ENCODE peak calls at places on chromosomes 5 and 9, in seven cellular contexts. M is ovary, N is transverse colon, S is IMR-90, T is thyroid gland, L is uterus, O is GM12878. P is an unnamed sample.

GRCh38 chr5:143041972-143042770 is 272.0 kb downstream of the ARHGAP26 start:
- DNase-seq in M (peak; percentile 19), N (no peak), S (peak; percentile 68), T (no peak), L (no peak), O (no peak), P (no peak)

GRCh38 chr5:107361945-107362344 is 308.8 kb downstream of the EFNA5 start:
- DNase-seq in M (no peak), N (no peak), S (peak; percentile 21), T (no peak), L (peak; percentile 24), O (no peak), P (peak; percentile 19)

GRCh38 chr5:140875085-140876065 is at the start of gene PCDHA12:
- DNase-seq in M (no peak), N (no peak), S (no peak), T (no peak), L (no peak), O (no peak), P (no peak)

GRCh38 chr9:132410642-132411041 is 631 bp downstream of the CFAP77 start:
- DNase-seq in M (no peak), N (no peak), S (no peak), T (no peak), L (no peak), O (no peak), P (no peak)

GRCh38 chr5:28499764-28500290 is 1461.4 kb upstream of the CDH9 start:
- DNase-seq in M (no peak), N (no peak), S (no peak), T (no peak), L (no peak), O (no peak), P (no peak)

GRCh38 chr5:621341-621761 is 9.2 kb downstream of the CEP72 start:
- DNase-seq in M (no peak), N (no peak), S (no peak), T (no peak), L (peak; percentile 3), O (no peak), P (peak; percentile 36)

GRCh38 chr9:23826120-23826629 is at the start of gene ELAVL2:
- DNase-seq in M (peak; percentile 94), N (peak; percentile 94), S (peak; percentile 81), T (peak; percentile 92), L (peak; percentile 89), O (peak; percentile 26), P (peak; percentile 64)

GRCh38 chr9:128243486-128244415 is 32.1 kb downstream of the GOLGA2 start:
- DNase-seq in M (no peak), N (no peak), S (peak; percentile 21), T (no peak), L (no peak), O (no peak), P (no peak)

GRCh38 chr9:127846451-127847154 is 7.9 kb downstream of the ENG start:
- DNase-seq in M (peak; percentile 44), N (no peak), S (no peak), T (no peak), L (peak; percentile 52), O (no peak), P (no peak)

GRCh38 chr9:21964925-21965385 is 29.2 kb downstream of the CDKN2A start:
- DNase-seq in M (no peak), N (peak; percentile 48), S (no peak), T (no peak), L (no peak), O (no peak), P (peak; percentile 69)

GRCh38 chr5:115558388-115558956 is 13.9 kb upstream of the FEM1C start:
- DNase-seq in M (peak; percentile 36), N (no peak), S (peak; percentile 37), T (no peak), L (no peak), O (no peak), P (no peak)

GRCh38 chr5:112737088-112737471 is 605 bp upstream of the APC start:
- DNase-seq in M (no peak), N (no peak), S (no peak), T (no peak), L (no peak), O (no peak), P (no peak)

GRCh38 chr9:95953986-95954385 is 78.5 kb downstream of the ERCC6L2 start:
- DNase-seq in M (no peak), N (no peak), S (no peak), T (no peak), L (no peak), O (peak; percentile 25), P (no peak)

GRCh38 chr9:14369011-14369410 is 55.1 kb upstream of the NFIB start:
- DNase-seq in M (no peak), N (no peak), S (no peak), T (no peak), L (no peak), O (no peak), P (no peak)

GRCh38 chr5:135337064-135337463 is 62.0 kb downstream of the MACROH2A1 start:
- DNase-seq in M (no peak), N (no peak), S (no peak), T (no peak), L (no peak), O (no peak), P (no peak)

GRCh38 chr9:7324031-7324654 is 475.4 kb downstream of the DMAC1 start:
- DNase-seq in M (no peak), N (no peak), S (peak; percentile 18), T (no peak), L (no peak), O (no peak), P (no peak)

GRCh38 chr9:88802533-88802932 is 188.7 kb upstream of the S1PR3 start:
- DNase-seq in M (no peak), N (no peak), S (no peak), T (no peak), L (no peak), O (no peak), P (no peak)

GRCh38 chr9:76905984-76906861 is at the start of gene PRUNE2:
- DNase-seq in M (peak; percentile 36), N (peak; percentile 87), S (peak; percentile 79), T (peak; percentile 82), L (peak; percentile 84), O (no peak), P (no peak)
- TF ChIP-seq POLR2A in M (no peak), N (peak; percentile 72), S (no peak), T (no peak), L (peak; percentile 31), O (no peak), P (no peak)

GRCh38 chr5:81752644-81752963 is 1.7 kb upstream of the SSBP2 start:
- DNase-seq in M (no peak), N (no peak), S (no peak), T (no peak), L (no peak), O (no peak), P (no peak)
- H3K27ac ChIP-seq in M (no peak overlapping the region), N (peak overlapping the region; percentile 93), S (no peak overlapping the region), T (no peak overlapping the region), L (peak overlapping the region; percentile 99), O (no peak overlapping the region), P (no peak overlapping the region)

GRCh38 chr9:97554566-97555075 is 53.2 kb downstream of the TMOD1 start:
- DNase-seq in M (no peak), N (no peak), S (no peak), T (no peak), L (peak; percentile 15), O (no peak), P (no peak)

GRCh38 chr9:97555164-97555563 is 53.7 kb downstream of the TMOD1 start:
- DNase-seq in M (peak; percentile 90), N (no peak), S (peak; percentile 13), T (peak; percentile 32), L (peak; percentile 41), O (no peak), P (no peak)

GRCh38 chr9:97557606-97558095 is 56.2 kb downstream of the TMOD1 start:
- DNase-seq in M (peak; percentile 86), N (peak; percentile 44), S (no peak), T (peak; percentile 85), L (peak; percentile 92), O (no peak), P (peak; percentile 68)

GRCh38 chr9:97556721-97557605 is 55.5 kb downstream of the TMOD1 start:
- DNase-seq in M (peak; percentile 86), N (no peak), S (no peak), T (peak; percentile 86), L (peak; percentile 85), O (no peak), P (peak; percentile 88)

GRCh38 chr9:97556036-97556720 is 54.7 kb downstream of the TMOD1 start:
- DNase-seq in M (no peak), N (no peak), S (no peak), T (no peak), L (peak; percentile 24), O (no peak), P (no peak)
- H3K27me3 ChIP-seq in M (no peaks in the 10 kb centered on the region), N (no peaks in the 10 kb centered on the region), S (peaks cover 2% of the 10 kb centered on the region), T (no peaks in the 10 kb centered on the region), L (no peaks in the 10 kb centered on the region), O (no peaks in the 10 kb centered on the region), P (no peaks in the 10 kb centered on the region)

DNA sequence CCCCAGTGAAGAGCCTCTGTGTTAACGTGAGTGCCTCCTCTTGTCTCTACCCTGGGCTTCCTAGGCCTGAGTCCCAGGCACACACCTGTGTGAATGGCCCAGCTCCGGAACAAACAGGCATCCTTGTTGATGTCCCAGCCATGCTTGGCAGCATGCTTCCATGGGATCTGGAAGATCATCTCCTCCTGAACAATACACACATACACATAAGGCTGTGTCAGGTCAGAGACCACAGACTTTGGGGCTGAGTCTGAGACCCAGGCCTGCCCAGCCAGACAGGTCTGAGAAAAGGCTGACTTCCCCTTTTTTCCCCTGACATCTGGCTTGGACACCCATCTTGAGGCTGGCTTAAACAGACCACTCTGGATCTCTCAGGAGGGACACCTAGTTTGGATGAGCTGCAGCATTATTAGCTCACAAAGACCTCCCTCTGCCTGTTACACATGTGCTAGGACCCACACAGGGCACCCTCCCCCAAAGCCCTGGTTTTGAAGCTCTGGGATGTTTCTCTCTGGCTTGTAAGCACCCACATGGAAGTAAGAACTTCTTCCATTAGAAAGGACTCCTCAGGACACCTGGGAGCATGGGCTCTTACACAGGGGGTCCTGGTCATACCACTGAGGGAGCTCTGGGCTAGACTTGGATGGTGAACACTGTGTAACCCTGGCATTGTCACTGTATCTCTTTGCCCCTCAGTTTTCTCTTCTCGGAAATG is 2.6 kb downstream of the IRF1 start:
- DNase-seq in M (no peak), N (peak; percentile 15), S (no peak), T (no peak), L (peak; percentile 12), O (no peak), P (no peak)
- TF ChIP-seq POLR2A in M (no peak), N (no peak), S (no peak), T (no peak), L (no peak), O (peak; percentile 62), P (no peak)

DNA sequence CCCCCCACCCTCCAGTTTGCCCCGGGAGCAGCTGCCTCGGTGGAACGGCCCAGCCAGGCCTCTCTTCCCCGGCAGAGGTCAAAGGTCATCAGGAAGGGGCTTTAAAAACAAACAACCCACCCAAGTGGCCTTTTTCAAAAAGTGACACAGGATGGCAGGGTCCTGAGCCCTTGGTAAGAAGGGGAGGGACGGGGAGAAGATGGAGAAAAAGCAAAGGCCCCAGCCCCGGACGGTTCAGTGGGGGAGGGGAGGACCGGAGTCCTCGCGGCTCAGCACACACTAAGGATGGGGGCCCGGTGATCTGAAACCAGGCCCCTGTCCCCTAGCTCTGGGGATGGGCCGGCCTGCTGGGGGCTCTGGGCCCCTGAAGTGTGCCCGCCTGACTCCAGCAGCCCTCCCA is 1.1 kb downstream of the PRRX2 start:
- DNase-seq in M (no peak), N (no peak), S (no peak), T (no peak), L (no peak), O (no peak), P (no peak)
- H3K27ac ChIP-seq in M (no peak overlapping the region), N (no peak overlapping the region), S (peak overlapping the region; percentile 75), T (peak overlapping the region; percentile 14), L (no peak overlapping the region), O (no peak overlapping the region), P (no peak overlapping the region)